ENCODE peak calls at places on chromosomes 5 and 9, in eight cellular contexts. A, M, Y, R, J, Z, L and H are unnamed samples.

GRCh38 chr9:135085830-135086546 is 1.5 kb upstream of the OLFM1 start:
- DNase-seq in Y (no peak), L (peak; percentile 90), A (peak; percentile 30), R (no peak), J (peak; percentile 11), M (peak; percentile 80), Z (peak; percentile 59), H (peak; percentile 39)

GRCh38 chr9:121916008-121916407 is 177.1 kb downstream of the TTLL11 start:
- DNase-seq in Y (no peak), A (no peak), J (no peak), R (no peak), Z (peak; percentile 28), M (no peak), L (no peak), H (peak; percentile 31)

GRCh38 chr5:89844548-89844947 is 565.0 kb downstream of the CETN3 start:
- DNase-seq in R (no peak), Z (no peak), Y (no peak), L (no peak), A (no peak), J (no peak), M (no peak), H (no peak)

GRCh38 chr5:133977858-133978257 is 9.4 kb upstream of the C5orf15 start:
- DNase-seq in M (no peak), A (no peak), Y (peak; percentile 42), R (no peak), Z (peak; percentile 67), L (no peak), J (peak; percentile 42), H (peak; percentile 50)

GRCh38 chr9:79664375-79664825 is 92.6 kb downstream of the TLE4 start:
- DNase-seq in J (no peak), R (no peak), Z (no peak), A (no peak), M (no peak), L (no peak), Y (no peak), H (peak; percentile 42)

GRCh38 chr5:21145376-21145775 is 1157.4 kb upstream of the CDH18 start:
- DNase-seq in Y (no peak), Z (no peak), J (no peak), R (no peak), A (no peak), M (no peak), L (no peak), H (no peak)

GRCh38 chr5:111143910-111144309 is 51.8 kb downstream of the WDR36 start:
- DNase-seq in Z (peak; percentile 99), Y (peak; percentile 86), A (no peak), M (peak; percentile 67), J (peak; percentile 85), L (no peak), R (no peak), H (peak; percentile 17)

GRCh38 chr5:111755942-111756353 is 1.0 kb downstream of the NREP start:
- DNase-seq in Y (no peak), J (no peak), Z (peak; percentile 56), R (no peak), L (no peak), M (no peak), A (no peak), H (peak; percentile 32)

GRCh38 chr5:17888155-17888554 is 253.9 kb downstream of the TAF11L14 start:
- DNase-seq in A (no peak), L (no peak), Z (no peak), M (no peak), J (no peak), Y (no peak), R (no peak), H (no peak)

GRCh38 chr5:17880869-17881268 is 246.6 kb downstream of the TAF11L14 start:
- DNase-seq in Z (no peak), R (no peak), M (no peak), J (no peak), L (no peak), A (no peak), Y (no peak), H (no peak)

GRCh38 chr5:17878541-17878940 is 244.3 kb downstream of the TAF11L14 start:
- DNase-seq in Y (no peak), L (no peak), A (no peak), Z (no peak), J (no peak), M (no peak), R (no peak), H (no peak)

GRCh38 chr5:17879276-17879675 is 245.0 kb downstream of the TAF11L14 start:
- DNase-seq in R (no peak), L (no peak), A (no peak), J (no peak), M (no peak), Z (no peak), Y (no peak), H (no peak)

DNA sequence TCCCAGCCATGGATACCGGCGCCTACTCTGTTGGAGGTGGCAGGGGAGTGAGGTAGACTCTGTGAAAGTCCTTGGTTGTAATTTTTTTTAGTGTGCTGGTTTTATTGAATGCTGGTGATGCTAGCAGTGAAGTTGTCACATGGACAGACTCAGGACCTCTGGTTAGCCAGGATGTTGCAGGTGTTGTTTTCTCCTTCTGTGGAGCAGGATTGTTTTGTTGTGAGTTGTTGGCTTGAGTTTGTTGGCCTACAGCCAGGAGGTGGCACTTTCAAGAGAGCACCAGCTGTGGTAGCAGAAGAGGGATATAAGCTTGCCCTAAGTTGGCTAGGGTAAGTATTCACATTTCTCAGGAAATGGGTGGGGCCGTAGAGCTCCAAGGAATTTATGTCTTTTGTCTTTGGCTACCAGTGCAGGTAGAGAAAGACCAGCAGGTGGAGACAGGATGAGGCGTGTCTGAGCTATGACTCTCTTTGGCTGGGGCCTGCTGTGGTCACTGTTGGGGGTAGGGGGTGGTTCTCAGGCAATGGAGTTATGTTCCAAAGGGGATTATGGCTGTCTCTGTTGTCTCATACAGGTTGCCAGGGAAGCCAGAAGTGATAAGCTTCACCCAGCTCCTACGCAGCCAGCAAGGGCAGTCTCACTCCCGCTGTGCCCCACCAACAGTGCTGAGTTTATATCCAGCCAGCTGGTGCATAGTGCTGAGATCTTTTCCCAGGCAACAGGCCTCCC is 248.7 kb downstream of the TAF11L14 start:
- DNase-seq in L (no peak), Y (no peak), A (no peak), M (no peak), Z (no peak), J (no peak), R (no peak), H (no peak)
- TF ChIP-seq CTCF in L (no peak), Y (no peak), A (no peak), M (no peak), Z (no peak), J (no peak), R (no peak), H (no peak)

GRCh38 chr9:12822111-12822510 is 47.3 kb downstream of the LURAP1L start:
- DNase-seq in Y (no peak), A (no peak), J (no peak), R (no peak), L (no peak), Z (peak; percentile 68), M (no peak), H (no peak)

GRCh38 chr9:12817702-12818101 is 42.9 kb downstream of the LURAP1L start:
- DNase-seq in L (peak; percentile 73), A (no peak), Z (peak; percentile 79), R (no peak), J (no peak), Y (no peak), M (no peak), H (no peak)

GRCh38 chr9:12818431-12819000 is 43.7 kb downstream of the LURAP1L start:
- DNase-seq in M (no peak), Z (peak; percentile 90), R (no peak), Y (peak; percentile 17), A (no peak), L (no peak), J (no peak), H (no peak)

GRCh38 chr9:12816656-12817101 is 41.9 kb downstream of the LURAP1L start:
- DNase-seq in J (no peak), M (no peak), Y (no peak), Z (no peak), L (no peak), A (no peak), R (no peak), H (no peak)

DNA sequence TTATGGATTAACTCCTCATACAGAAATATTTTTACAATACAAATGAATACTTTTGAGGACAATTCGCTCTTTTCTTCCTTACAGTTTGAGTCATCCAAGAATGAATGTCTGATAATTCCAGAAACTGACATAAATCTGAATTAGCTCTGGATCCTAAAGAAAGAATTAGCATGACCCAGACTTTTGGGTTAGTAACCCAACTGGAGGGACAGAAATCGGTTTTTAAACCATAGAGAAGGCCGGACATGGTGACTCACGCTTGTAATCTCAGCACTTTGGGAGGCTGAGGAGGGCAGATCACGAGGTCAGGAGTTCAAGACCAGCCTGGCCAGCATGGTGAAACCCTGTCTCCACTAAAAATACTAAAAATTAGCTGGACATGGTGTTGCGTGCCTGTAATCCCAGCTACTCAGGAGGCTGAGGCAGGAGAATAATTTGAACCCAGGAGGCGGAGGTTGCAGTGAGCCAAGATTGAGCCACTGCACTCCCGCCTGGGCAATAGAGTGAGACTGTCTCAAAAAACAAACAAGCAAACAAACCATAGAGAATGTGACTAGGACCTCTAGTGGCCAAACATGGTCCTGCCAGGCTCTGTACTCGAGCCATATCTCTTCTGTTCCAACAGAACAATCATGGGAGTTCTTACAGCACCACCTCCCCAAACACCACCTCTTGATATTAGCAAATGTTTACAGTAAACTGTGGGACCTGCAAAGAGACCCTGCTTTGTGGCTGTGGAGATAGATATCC is 44.8 kb downstream of the LURAP1L start:
- DNase-seq in R (no peak), A (no peak), Y (no peak), L (no peak), M (no peak), Z (peak; percentile 69), J (no peak), H (peak; percentile 9)
- TF ChIP-seq CTCF in R (peak; percentile 74), A (no peak), Y (peak; percentile 26), L (peak; percentile 41), M (peak; percentile 40), Z (peak; percentile 52), J (peak; percentile 32), H (peak; percentile 79)

DNA sequence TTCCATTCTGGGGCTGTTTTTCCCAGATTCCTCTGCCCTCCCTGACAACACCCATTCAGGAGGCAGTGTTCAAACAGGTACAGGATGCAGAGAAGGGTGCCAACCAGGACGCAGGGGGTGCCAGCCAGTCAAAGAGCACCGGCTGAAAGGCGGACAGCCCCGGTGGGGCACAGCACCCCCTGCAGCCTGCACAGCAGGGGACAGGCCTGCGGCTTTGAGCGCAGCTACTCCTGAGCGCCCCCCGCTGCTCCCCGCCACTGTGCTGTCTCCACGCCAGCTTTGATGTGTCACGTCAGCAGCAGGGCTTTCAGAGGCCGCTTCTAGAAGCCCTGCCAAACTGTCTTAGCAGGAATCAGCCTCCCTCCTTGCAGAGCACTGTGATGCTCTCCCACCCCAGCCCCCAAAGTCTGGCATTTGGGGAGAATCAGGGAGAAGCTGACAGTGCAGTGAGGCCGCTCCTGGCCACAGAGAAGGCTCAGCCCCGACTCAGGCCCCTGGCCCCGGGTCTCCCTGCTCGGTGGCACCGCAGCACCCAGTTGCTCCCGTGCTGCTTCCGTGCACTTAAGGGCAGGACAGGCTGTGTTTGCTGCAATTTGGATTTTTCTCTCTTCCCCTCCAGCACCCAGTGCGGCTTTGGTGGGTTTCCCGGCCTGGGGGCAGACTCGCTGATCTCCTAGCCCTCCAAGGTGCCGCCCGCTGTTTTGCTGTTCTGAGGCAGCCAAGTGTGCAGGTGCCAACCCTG is 20.3 kb downstream of the AK8 start:
- DNase-seq in L (no peak), Y (no peak), R (no peak), J (peak; percentile 28), Z (peak; percentile 45), M (no peak), A (no peak), H (no peak)
- TF ChIP-seq CTCF in L (no peak), Y (no peak), R (no peak), J (no peak), Z (peak; percentile 15), M (peak; percentile 22), A (no peak), H (peak; percentile 42)

DNA sequence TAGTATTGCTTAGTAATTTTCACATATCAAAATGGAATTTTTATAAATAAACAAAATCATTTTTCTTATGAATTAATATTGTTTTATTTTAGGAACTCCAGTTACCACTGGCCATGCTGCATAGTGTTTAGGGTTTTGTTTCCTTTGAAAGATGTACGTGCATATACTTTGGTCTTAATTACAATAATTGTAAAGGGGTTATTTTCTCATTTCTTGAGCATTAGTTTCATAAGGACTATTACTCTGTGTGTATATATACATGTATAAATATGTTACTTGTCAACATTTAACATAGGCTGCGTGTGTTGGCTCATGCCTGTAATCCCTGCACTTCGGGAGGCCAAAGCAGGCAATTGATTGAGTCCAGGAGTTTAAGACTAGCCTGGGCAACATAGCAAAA is 21.6 kb downstream of the ACO1 start:
- DNase-seq in J (no peak), M (no peak), Y (no peak), R (no peak), A (no peak), L (no peak), Z (no peak), H (no peak)
- TF ChIP-seq CTCF in J (no peak), M (no peak), Y (no peak), R (no peak), A (no peak), L (no peak), Z (no peak), H (no peak)